ENCODE peak calls at places on chromosomes 6 and 20, in four cellular contexts. One of them, this sample, is unnamed.

GRCh38 chr6:139037490-139037889 is 8.9 kb downstream of the ABRACL start:
- DNase-seq in H9: no peak
- DNase-seq in H1: no peak
- DNase-seq in IMR-90: peak; percentile 79
- DNase-seq in this sample: no peak

GRCh38 chr20:52179331-52180166 is 12.0 kb downstream of the ZFP64 start:
- DNase-seq in IMR-90: no peak
- DNase-seq in H9: no peak
- DNase-seq in H1: no peak
- DNase-seq in this sample: no peak

GRCh38 chr6:75830959-75831885 is 82.2 kb downstream of the MYO6 start:
- DNase-seq in H9: no peak
- DNase-seq in IMR-90: peak; percentile 77
- DNase-seq in H1: no peak
- DNase-seq in this sample: no peak

GRCh38 chr6:154932562-154933027 is 62.5 kb upstream of the TIAM2 start:
- DNase-seq in H9: no peak
- DNase-seq in IMR-90: peak; percentile 78
- DNase-seq in H1: no peak
- DNase-seq in this sample: peak; percentile 96

GRCh38 chr6:8193541-8193940 is 91.2 kb upstream of the EEF1E1 start:
- DNase-seq in H1: no peak
- DNase-seq in H9: no peak
- DNase-seq in IMR-90: peak; percentile 39
- DNase-seq in this sample: peak; percentile 75

GRCh38 chr6:43391448-43392031 is 22.1 kb upstream of the ZNF318 start:
- DNase-seq in H9: no peak
- DNase-seq in IMR-90: no peak
- DNase-seq in H1: no peak
- DNase-seq in this sample: no peak

GRCh38 chr6:140380371-140381218 is 1006.1 kb upstream of the CITED2 start:
- DNase-seq in H1: no peak
- DNase-seq in H9: no peak
- DNase-seq in IMR-90: peak; percentile 50
- DNase-seq in this sample: no peak

GRCh38 chr20:59580208-59580980 is 23.9 kb upstream of the PHACTR3 start:
- DNase-seq in H1: no peak
- DNase-seq in IMR-90: no peak
- DNase-seq in H9: no peak
- DNase-seq in this sample: no peak

GRCh38 chr20:34210271-34210670 is 31.0 kb upstream of the ASIP start:
- DNase-seq in H1: no peak
- DNase-seq in H9: no peak
- DNase-seq in IMR-90: no peak
- DNase-seq in this sample: no peak

GRCh38 chr6:130222775-130223174 is at the start of gene SAMD3:
- DNase-seq in H1: no peak
- DNase-seq in IMR-90: no peak
- DNase-seq in H9: no peak
- DNase-seq in this sample: no peak

GRCh38 chr6:48996461-48997119 is 466.5 kb downstream of the MMUT start:
- DNase-seq in H9: no peak
- DNase-seq in IMR-90: no peak
- DNase-seq in H1: no peak
- DNase-seq in this sample: no peak

GRCh38 chr6:32152414-32153251 is 894 bp upstream of the PRRT1 start:
- DNase-seq in H9: no peak
- DNase-seq in IMR-90: peak; percentile 41
- DNase-seq in H1: no peak
- DNase-seq in this sample: no peak

GRCh38 chr20:10547276-10548114 is 112.4 kb downstream of the SLX4IP start:
- DNase-seq in H1: no peak
- DNase-seq in H9: no peak
- DNase-seq in IMR-90: peak; percentile 5
- DNase-seq in this sample: no peak

GRCh38 chr6:131914234-131914633 is 36.9 kb downstream of the CCN2 start:
- DNase-seq in H1: no peak
- DNase-seq in H9: no peak
- DNase-seq in IMR-90: peak; percentile 86
- DNase-seq in this sample: no peak

GRCh38 chr6:90584636-90585255 is 2.1 kb downstream of the MAP3K7 start:
- DNase-seq in H1: no peak
- DNase-seq in IMR-90: peak; percentile 61
- DNase-seq in H9: no peak
- DNase-seq in this sample: peak; percentile 24

GRCh38 chr6:90583179-90583578 is 3.7 kb downstream of the MAP3K7 start:
- DNase-seq in IMR-90: peak; percentile 41
- DNase-seq in H1: no peak
- DNase-seq in H9: no peak
- DNase-seq in this sample: no peak

GRCh38 chr6:90583783-90584481 is 2.9 kb downstream of the MAP3K7 start:
- DNase-seq in H1: no peak
- DNase-seq in H9: no peak
- DNase-seq in IMR-90: no peak
- DNase-seq in this sample: no peak

DNA sequence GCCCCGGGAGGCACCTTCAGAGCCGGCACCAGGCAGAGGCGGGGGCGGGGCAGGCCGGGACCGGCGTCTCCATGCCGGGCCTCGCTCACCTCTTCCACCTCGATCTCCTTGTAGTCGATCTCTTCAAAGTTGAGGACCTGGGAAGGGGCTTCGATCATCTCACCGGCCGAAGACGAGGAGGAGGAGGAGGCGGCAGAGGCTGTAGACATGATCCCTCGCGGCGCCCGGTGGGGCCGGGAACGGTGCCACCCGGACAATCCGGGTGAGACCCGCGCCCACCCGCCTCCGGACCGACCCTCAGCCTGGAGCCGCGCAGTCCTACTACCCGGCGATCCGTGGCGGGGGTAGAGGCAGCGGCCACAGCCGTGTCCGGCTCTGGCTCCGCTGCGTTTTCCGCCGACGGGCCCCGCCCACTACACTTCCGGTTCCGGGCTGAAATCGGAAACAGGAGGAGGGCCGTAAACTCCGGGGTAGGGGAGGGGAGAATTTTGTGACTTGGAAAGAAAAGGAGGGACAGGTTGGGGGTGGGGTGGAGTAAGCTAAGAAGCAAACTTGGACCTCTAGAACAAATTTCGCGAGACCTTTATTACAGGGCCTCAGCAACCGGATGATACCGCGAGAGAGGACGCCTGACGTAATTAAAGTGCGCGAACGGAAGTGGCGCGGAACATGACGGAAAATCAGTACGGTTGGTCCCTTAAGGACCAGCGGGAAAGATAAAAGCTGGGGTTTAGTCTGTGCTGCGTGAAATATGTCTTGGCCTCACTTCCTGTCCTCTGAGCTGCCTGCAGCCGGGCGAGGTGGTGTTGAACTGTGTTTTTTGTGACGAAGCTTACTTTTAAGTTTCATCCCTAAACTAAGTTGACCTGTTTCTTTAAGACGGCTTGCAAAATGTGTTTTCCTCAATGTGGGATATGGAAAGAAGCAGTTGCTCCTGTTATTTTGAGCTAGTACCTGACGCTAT is at the start of gene MAP3K7:
- DNase-seq in IMR-90: peak; percentile 97
- DNase-seq in H1: peak; percentile 85
- DNase-seq in H9: peak; percentile 93
- DNase-seq in this sample: peak; percentile 99
- H2BK5ac ChIP-seq in IMR-90: peak within 1 kb of the TSS; percentile 57
- H2BK5ac ChIP-seq in H1: peak within 1 kb of the TSS; percentile 88
- H2BK5ac ChIP-seq in H9: peak within 1 kb of the TSS; percentile 37
- H2BK5ac ChIP-seq in this sample: peak within 1 kb of the TSS; percentile 41

GRCh38 chr20:49276201-49276894 is 1.5 kb downstream of the ZNFX1 start:
- DNase-seq in H9: no peak
- DNase-seq in IMR-90: peak; percentile 74
- DNase-seq in H1: no peak
- DNase-seq in this sample: peak; percentile 30
- H4K5ac ChIP-seq in H9: no peak overlapping the region
- H4K5ac ChIP-seq in IMR-90: no peak overlapping the region
- H4K5ac ChIP-seq in H1: no peak overlapping the region
- H4K5ac ChIP-seq in this sample: no peak overlapping the region

GRCh38 chr6:153121311-153121710 is 9.8 kb downstream of the RGS17 start:
- DNase-seq in IMR-90: no peak
- DNase-seq in H9: no peak
- DNase-seq in H1: no peak
- DNase-seq in this sample: no peak

GRCh38 chr6:153117986-153118886 is 12.8 kb downstream of the RGS17 start:
- DNase-seq in H9: no peak
- DNase-seq in H1: no peak
- DNase-seq in IMR-90: peak; percentile 83
- DNase-seq in this sample: no peak

GRCh38 chr6:153125032-153125431 is 6.0 kb downstream of the RGS17 start:
- DNase-seq in H9: no peak
- DNase-seq in H1: no peak
- DNase-seq in IMR-90: no peak
- DNase-seq in this sample: no peak

GRCh38 chr6:153126218-153126617 is 4.9 kb downstream of the RGS17 start:
- DNase-seq in H1: no peak
- DNase-seq in H9: no peak
- DNase-seq in IMR-90: no peak
- DNase-seq in this sample: no peak

GRCh38 chr6:153123801-153124200 is 7.3 kb downstream of the RGS17 start:
- DNase-seq in H9: no peak
- DNase-seq in H1: no peak
- DNase-seq in IMR-90: no peak
- DNase-seq in this sample: peak; percentile 42
- H2BK5ac ChIP-seq in H9: no peak overlapping the region
- H2BK5ac ChIP-seq in H1: no peak overlapping the region
- H2BK5ac ChIP-seq in IMR-90: no peak overlapping the region
- H2BK5ac ChIP-seq in this sample: no peak overlapping the region

DNA sequence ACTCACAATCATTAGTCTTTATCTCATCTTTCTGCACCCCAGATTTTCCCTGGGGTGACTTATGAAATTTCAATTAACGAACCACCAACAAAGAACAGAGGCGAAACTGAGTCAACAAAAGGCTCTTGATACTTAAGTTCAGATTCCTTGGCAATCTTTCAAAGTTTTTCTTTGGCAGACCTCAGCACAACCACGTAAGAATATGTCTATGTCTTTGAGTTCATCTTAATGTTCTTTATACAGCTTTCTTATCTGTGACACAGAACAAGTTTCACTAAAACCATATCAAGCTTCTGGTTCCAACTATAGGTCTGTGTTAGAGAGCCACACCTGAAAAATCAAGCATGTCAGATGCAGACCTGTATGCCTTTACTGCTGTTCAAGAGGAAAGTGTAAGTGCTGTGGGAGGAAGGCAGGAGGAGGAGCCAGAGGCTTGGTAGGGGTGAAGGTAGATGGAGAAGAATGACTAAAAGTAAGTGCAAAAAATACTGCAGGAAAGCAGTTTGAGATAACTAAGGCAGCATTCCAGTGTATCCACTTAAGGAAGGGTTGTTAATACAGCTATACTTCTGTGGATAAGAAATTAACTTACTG is 271.3 kb downstream of the KHDC1L start:
- DNase-seq in H1: no peak
- DNase-seq in H9: no peak
- DNase-seq in IMR-90: peak; percentile 61
- DNase-seq in this sample: no peak
- H4K5ac ChIP-seq in H1: no peak overlapping the region
- H4K5ac ChIP-seq in H9: no peak overlapping the region
- H4K5ac ChIP-seq in IMR-90: peak overlapping the region; percentile 1
- H4K5ac ChIP-seq in this sample: no peak overlapping the region

DNA sequence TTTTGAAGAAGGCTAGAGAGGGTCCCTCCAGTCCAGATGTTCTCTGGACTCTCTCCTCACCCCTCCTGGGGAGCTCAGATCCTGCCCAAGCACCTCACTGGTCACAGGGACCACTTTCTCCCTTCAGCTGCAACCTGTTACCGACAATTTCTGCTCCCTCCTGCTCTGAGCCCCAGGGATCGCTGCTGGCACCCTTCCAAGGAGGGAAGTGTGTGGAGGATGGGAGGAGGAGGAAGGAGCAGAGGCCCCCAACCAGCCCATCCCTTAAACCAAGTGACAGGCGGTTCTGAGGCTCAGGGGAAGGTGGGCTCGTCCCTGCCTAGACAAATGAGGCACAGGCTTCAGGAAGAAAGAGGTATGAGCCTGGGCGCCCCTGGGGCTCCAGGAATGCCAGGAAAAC is 13.9 kb downstream of the PMEPA1 start:
- DNase-seq in H1: no peak
- DNase-seq in IMR-90: no peak
- DNase-seq in H9: no peak
- DNase-seq in this sample: no peak
- H2BK5ac ChIP-seq in H1: no peak overlapping the region
- H2BK5ac ChIP-seq in IMR-90: no peak overlapping the region
- H2BK5ac ChIP-seq in H9: no peak overlapping the region
- H2BK5ac ChIP-seq in this sample: no peak overlapping the region

GRCh38 chr20:25142435-25142834 is 53.1 kb upstream of the ENTPD6 start:
- DNase-seq in IMR-90: no peak
- DNase-seq in H9: no peak
- DNase-seq in H1: no peak
- DNase-seq in this sample: no peak
- H4K5ac ChIP-seq in IMR-90: no peak overlapping the region
- H4K5ac ChIP-seq in H9: peak overlapping the region; percentile 27
- H4K5ac ChIP-seq in H1: no peak overlapping the region
- H4K5ac ChIP-seq in this sample: no peak overlapping the region

DNA sequence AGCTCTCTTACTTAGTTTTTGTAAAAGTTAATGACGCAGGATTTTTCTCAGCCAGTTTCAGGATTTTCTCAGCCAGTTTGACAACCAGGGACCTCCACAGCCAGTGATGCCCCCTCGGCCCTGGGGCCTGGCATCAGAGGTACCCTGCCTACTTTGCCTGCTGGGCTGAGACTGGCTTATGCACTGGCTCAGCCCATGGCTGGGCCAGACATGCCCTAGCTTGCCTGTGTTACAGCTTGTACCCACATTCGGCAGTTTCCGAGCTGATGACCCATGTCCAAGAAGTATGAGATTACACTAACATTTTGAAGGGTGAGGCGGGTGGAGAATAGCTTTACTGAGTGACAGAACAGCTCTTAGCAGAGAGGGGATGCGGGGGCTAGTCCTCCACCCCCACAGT is 406.1 kb upstream of the HSF2 start:
- DNase-seq in H1: no peak
- DNase-seq in IMR-90: no peak
- DNase-seq in H9: no peak
- DNase-seq in this sample: no peak
- H2BK5ac ChIP-seq in H1: peak overlapping the region; percentile 29
- H2BK5ac ChIP-seq in IMR-90: no peak overlapping the region
- H2BK5ac ChIP-seq in H9: no peak overlapping the region
- H2BK5ac ChIP-seq in this sample: no peak overlapping the region

GRCh38 chr6:30654798-30655742 is 8.1 kb downstream of the C6orf136 start:
- DNase-seq in H9: no peak
- DNase-seq in IMR-90: no peak
- DNase-seq in H1: no peak
- DNase-seq in this sample: no peak
- H4K5ac ChIP-seq in H9: no peak overlapping the region
- H4K5ac ChIP-seq in IMR-90: no peak overlapping the region
- H4K5ac ChIP-seq in H1: no peak overlapping the region
- H4K5ac ChIP-seq in this sample: no peak overlapping the region

This sample was measured in mesendoderm.